ENCODE peak calls at places on chromosomes 1 and 21, in four cellular contexts. C is fibroblast of lung, K is neural progenitor cell, V is heart left ventricle. I is an unnamed sample. For H3K27me3 and H3K4me1, the result is how much of the 10 kb centered on the place peaks cover.

GRCh38 chr21:31658053-31658452 is 1.4 kb upstream of the SOD1 start:
- DNase-seq in C (no peak), K (no peak), V (no peak), I (no peak)

GRCh38 chr1:227062306-227062705 is 122.2 kb downstream of the COQ8A start:
- DNase-seq in C (no peak), K (no peak), V (no peak), I (no peak)

GRCh38 chr1:180598333-180598979 is 33.4 kb upstream of the XPR1 start:
- DNase-seq in C (peak), K (peak), V (no peak), I (no peak)

GRCh38 chr1:215151841-215152240 is 69.3 kb downstream of the KCNK2 start:
- DNase-seq in C (no peak), K (peak), V (no peak), I (no peak)

GRCh38 chr1:212438831-212439237 is 6.1 kb downstream of the NENF start:
- DNase-seq in C (peak), K (no peak), V (no peak), I (no peak)

GRCh38 chr1:153572569-153573015 is 6.9 kb upstream of the S100A2 start:
- DNase-seq in C (peak), K (peak), V (peak), I (peak)

GRCh38 chr1:197884173-197884572 is 18.3 kb upstream of the C1orf53 start:
- DNase-seq in C (no peak), K (no peak), V (no peak), I (no peak)

GRCh38 chr1:81920245-81920740 is 119.6 kb downstream of the ADGRL2 start:
- DNase-seq in C (peak), K (peak), V (peak), I (no peak)

GRCh38 chr21:34229361-34229760 is 134.4 kb upstream of the KCNE2 start:
- DNase-seq in C (no peak), K (no peak), V (no peak), I (no peak)

GRCh38 chr1:162285149-162285561 is 91.5 kb downstream of the SPATA46 start:
- DNase-seq in C (peak), K (no peak), V (peak), I (no peak)

GRCh38 chr1:116377564-116378529 is 4.8 kb downstream of the ATP1A1 start:
- DNase-seq in C (peak), K (no peak), V (peak), I (peak)

GRCh38 chr1:57424231-57425027 is 569 bp upstream of the DAB1 start:
- DNase-seq in C (peak), K (peak), V (peak), I (no peak)

GRCh38 chr1:201279313-201279712 is 4.0 kb upstream of the PKP1 start:
- DNase-seq in C (no peak), K (no peak), V (no peak), I (no peak)

GRCh38 chr1:180173451-180173850 is 18.8 kb downstream of the QSOX1 start:
- DNase-seq in C (no peak), K (no peak), V (no peak), I (no peak)

GRCh38 chr1:23395162-23395724 is 25.6 kb upstream of the ZNF436 start:
- DNase-seq in C (no peak), K (no peak), V (no peak), I (no peak)

GRCh38 chr1:6197746-6198427 is 1.5 kb downstream of the RPL22 start:
- DNase-seq in C (no peak), K (no peak), V (no peak), I (no peak)

GRCh38 chr21:42411891-42412635 is 8.4 kb downstream of the UBASH3A start:
- DNase-seq in C (peak), K (no peak), V (no peak), I (no peak)

GRCh38 chr1:27960762-27961645 is 1.2 kb downstream of the XKR8 start:
- DNase-seq in C (no peak), K (peak), V (no peak), I (no peak)

GRCh38 chr21:31756787-31757186 is 24.9 kb upstream of the SCAF4 start:
- DNase-seq in C (no peak), K (no peak), V (no peak), I (no peak)

GRCh38 chr1:7780976-7781375 is 3.1 kb upstream of the PER3 start:
- DNase-seq in C (no peak), K (no peak), V (no peak), I (no peak)

GRCh38 chr1:53438427-53439336 is 20.5 kb upstream of the DMRTB1 start:
- DNase-seq in C (no peak), K (no peak), V (no peak), I (no peak)

GRCh38 chr21:41250519-41250918 is 66.1 kb upstream of the FAM3B start:
- DNase-seq in C (peak), K (no peak), V (no peak), I (no peak)

GRCh38 chr1:154534263-154534844 is 24.1 kb downstream of the UBE2Q1 start:
- DNase-seq in C (peak), K (peak), V (no peak), I (no peak)

DNA sequence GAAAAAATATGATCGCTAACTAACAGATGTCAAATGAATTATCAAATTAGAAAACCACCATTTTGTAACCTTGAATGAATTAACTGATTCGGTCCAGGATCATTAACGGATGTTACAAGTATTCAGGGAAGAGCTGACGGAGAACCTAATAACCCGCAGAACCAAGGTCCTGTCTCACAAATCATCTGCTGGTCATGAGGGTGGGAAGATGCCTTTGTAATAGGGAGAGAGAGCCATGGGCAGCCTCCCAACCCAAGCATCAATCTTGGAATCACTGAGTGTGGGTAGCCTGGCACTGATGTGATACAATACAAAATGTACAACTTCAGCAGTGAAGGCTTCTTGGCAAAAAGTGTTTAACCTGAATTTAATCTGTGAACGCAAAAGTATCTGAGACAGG is 89.6 kb upstream of the CLDN14 start:
- DNase-seq in C (no peak), K (no peak), V (no peak), I (no peak)
- H3K27me3 ChIP-seq in C (under half), K (under half), V (under half), I (under half)

GRCh38 chr1:155942578-155943141 is 1.2 kb downstream of the RXFP4 start:
- DNase-seq in C (no peak), K (no peak), V (no peak), I (no peak)
- H3K4me1 ChIP-seq in C (under half), K (under half), V (half or more), I (under half)

DNA sequence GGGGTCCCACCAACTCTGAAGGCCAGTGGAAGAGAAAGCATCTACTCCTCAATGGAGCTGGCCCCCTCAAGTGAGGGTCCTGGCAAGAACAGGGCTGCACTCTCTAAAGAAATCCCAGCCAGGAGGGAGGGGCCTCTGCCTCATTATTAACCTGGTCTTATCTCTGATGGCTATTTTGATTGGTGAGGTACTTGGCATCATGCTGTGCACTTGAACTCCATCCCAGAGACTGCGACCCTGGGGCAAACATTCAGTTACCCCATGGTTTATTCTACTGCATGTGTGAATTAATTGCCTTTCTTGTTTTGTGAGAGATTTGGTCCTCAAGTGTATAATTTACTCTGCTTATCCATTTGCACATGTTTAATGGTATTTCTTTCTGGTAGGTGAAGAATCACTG is 55.0 kb upstream of the ETV3 start:
- DNase-seq in C (no peak), K (no peak), V (no peak), I (no peak)
- H3K27me3 ChIP-seq in C (under half), K (under half), V (under half), I (under half)

GRCh38 chr1:229621663-229622062 is 4.3 kb downstream of the TAF5L start:
- DNase-seq in C (peak), K (no peak), V (no peak), I (no peak)

GRCh38 chr1:229624521-229624905 is 1.4 kb downstream of the TAF5L start:
- DNase-seq in C (no peak), K (no peak), V (no peak), I (no peak)

GRCh38 chr1:229623838-229624237 is 2.1 kb downstream of the TAF5L start:
- DNase-seq in C (no peak), K (no peak), V (no peak), I (no peak)

GRCh38 chr1:229624906-229625871 is 733 bp downstream of the TAF5L start:
- DNase-seq in C (peak), K (peak), V (peak), I (peak)

GRCh38 chr1:229623225-229623624 is 2.7 kb downstream of the TAF5L start:
- DNase-seq in C (no peak), K (no peak), V (no peak), I (no peak)
- H3K4me1 ChIP-seq in C (under half), K (under half), V (half or more), I (under half)

GRCh38 chr1:22309572-22309971 is 142.1 kb upstream of the ZBTB40 start:
- DNase-seq in C (no peak), K (no peak), V (no peak), I (no peak)
- H3K27me3 ChIP-seq in C (under half), K (under half), V (under half), I (under half)

GRCh38 chr1:107789817-107790609 is 175.0 kb downstream of the VAV3 start:
- DNase-seq in C (no peak), K (no peak), V (no peak), I (no peak)
- H3K4me1 ChIP-seq in C (under half), K (under half), V (under half), I (under half)

GRCh38 chr1:3353901-3354300 is 100.6 kb upstream of the ARHGEF16 start:
- DNase-seq in C (no peak), K (no peak), V (no peak), I (no peak)
- H3K27me3 ChIP-seq in C (under half), K (under half), V (under half), I (under half)

GRCh38 chr1:91741906-91742305 is 144.0 kb downstream of the TGFBR3 start:
- DNase-seq in C (no peak), K (no peak), V (no peak), I (no peak)

GRCh38 chr1:91742848-91743292 is 143.1 kb downstream of the TGFBR3 start:
- DNase-seq in C (peak), K (no peak), V (peak), I (peak)

GRCh38 chr1:91737650-91738049 is 148.3 kb downstream of the TGFBR3 start:
- DNase-seq in C (no peak), K (no peak), V (no peak), I (no peak)

GRCh38 chr1:91744973-91745648 is 140.8 kb downstream of the TGFBR3 start:
- DNase-seq in C (no peak), K (no peak), V (peak), I (peak)

GRCh38 chr1:91741301-91741700 is 144.7 kb downstream of the TGFBR3 start:
- DNase-seq in C (peak), K (no peak), V (no peak), I (no peak)
- H3K4me1 ChIP-seq in C (under half), K (under half), V (under half), I (under half)

DNA sequence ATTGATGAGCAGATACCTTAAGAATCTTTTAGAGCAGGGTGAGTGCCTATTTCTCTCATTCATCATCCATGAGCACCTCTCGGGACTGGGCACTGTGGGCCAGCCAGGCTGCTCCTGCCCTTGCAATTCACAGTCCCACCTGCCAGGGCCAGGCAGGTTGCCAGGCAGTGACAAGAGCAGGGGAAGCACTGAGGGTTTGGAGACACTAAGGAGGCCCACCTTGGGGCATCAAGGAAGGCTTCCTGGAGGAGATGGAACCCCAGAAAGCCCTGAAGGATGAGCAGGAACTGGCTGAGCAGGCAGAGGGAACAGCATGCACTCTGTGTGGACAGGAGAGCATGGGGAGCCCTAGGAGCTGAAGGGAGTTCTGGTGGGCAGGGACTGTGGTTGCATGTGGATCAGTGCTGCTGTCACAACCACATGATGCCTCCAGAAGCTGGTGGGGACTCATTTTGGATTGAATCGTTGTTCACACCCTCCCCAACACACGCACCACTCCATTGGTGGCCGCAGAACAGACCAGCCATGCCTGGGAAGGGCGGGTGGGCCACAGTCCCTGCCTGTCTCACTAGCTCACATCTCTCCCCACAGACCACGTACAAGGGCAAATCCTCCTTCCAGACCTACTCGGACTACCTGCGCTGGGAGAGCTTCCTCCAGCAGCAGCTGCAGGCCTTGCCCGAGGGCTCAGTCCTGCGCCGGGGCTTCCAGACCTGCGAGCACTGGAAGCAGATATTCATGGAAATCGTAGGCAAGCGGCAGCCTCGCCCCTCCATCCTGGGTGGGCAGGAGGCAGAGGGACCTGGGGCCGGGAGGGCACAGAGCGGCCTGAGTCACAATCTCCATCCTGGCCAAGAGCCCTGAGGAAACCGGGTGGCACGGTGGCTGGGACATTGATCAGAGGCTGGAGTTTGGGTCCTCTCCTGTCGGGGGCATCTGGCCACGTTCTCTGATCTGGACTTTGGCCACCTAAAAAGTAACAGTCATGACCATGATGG is 55.1 kb downstream of the DISP3 start:
- DNase-seq in C (no peak), K (no peak), V (no peak), I (no peak)
- H3K27me3 ChIP-seq in C (under half), K (under half), V (under half), I (under half)

GRCh38 chr1:169776440-169776839 is 18.3 kb downstream of the METTL18 start:
- DNase-seq in C (no peak), K (no peak), V (no peak), I (no peak)

GRCh38 chr1:169779150-169779549 is 15.6 kb downstream of the METTL18 start:
- DNase-seq in C (peak), K (no peak), V (no peak), I (no peak)

GRCh38 chr1:169784102-169784501 is 10.6 kb downstream of the METTL18 start:
- DNase-seq in C (no peak), K (no peak), V (no peak), I (no peak)

GRCh38 chr1:169782596-169782995 is 12.1 kb downstream of the METTL18 start:
- DNase-seq in C (no peak), K (no peak), V (no peak), I (no peak)

GRCh38 chr1:169779970-169780369 is 14.7 kb downstream of the METTL18 start:
- DNase-seq in C (peak), K (no peak), V (no peak), I (no peak)
- H3K4me1 ChIP-seq in C (under half), K (under half), V (under half), I (under half)

I was measured in uterus.